ENCODE peak calls at places on chromosomes 13 and 19, in nine cellular contexts. G, N, E, D, A, I, C, Q and U are unnamed samples.

GRCh38 chr13:49629947-49630346 is 1.6 kb downstream of the ARL11 start:
- DNase-seq in G (no peak), N (no peak), E (no peak), D (peak; percentile 29), A (no peak), I (no peak), C (no peak), Q (no peak), U (no peak)

GRCh38 chr19:21317821-21318220 is 11.4 kb downstream of the ZNF708 start:
- DNase-seq in G (no peak), N (no peak), E (no peak), D (no peak), A (no peak), I (no peak), C (no peak), Q (no peak), U (peak; percentile 77)

GRCh38 chr13:30870049-30870884 is 35.8 kb upstream of the MEDAG start:
- DNase-seq in G (peak; percentile 88), N (peak; percentile 12), E (no peak), D (peak; percentile 99), A (no peak), I (peak; percentile 77), C (peak; percentile 46), Q (peak; percentile 99), U (peak; percentile 11)

GRCh38 chr19:28063702-28064101 is 1149.2 kb downstream of the UQCRFS1 start:
- DNase-seq in G (no peak), N (no peak), E (no peak), D (no peak), A (no peak), I (no peak), C (no peak), Q (no peak), U (no peak)

GRCh38 chr19:54329476-54330165 is 9.3 kb downstream of the LILRA4 start:
- DNase-seq in G (no peak), N (no peak), E (no peak), D (no peak), A (no peak), I (no peak), C (no peak), Q (no peak), U (no peak)

GRCh38 chr19:17766543-17767131 is 15.4 kb downstream of the FCHO1 start:
- DNase-seq in G (peak; percentile 92), N (no peak), E (no peak), D (peak; percentile 78), A (peak; percentile 53), I (peak; percentile 91), C (peak; percentile 90), Q (peak; percentile 64), U (peak; percentile 92)

GRCh38 chr13:113962975-113963374 is 10.9 kb downstream of the C13orf46 start:
- DNase-seq in G (peak; percentile 32), N (no peak), E (no peak), D (no peak), A (no peak), I (no peak), C (no peak), Q (no peak), U (no peak)

GRCh38 chr19:10363789-10364281 is 16.5 kb downstream of the TYK2 start:
- DNase-seq in G (no peak), N (no peak), E (no peak), D (peak; percentile 41), A (no peak), I (no peak), C (peak; percentile 35), Q (no peak), U (no peak)